ENCODE peak calls at places on chromosomes 1 and 21, in nine cellular contexts. Q is dorsolateral prefrontal cortex; M is H7; N is stomach; B is pancreas; I is CD4-positive, alpha-beta T cell; V is adipocyte; O is lung; Y is NT2/D1. E is an unnamed sample.
A peak's percentile ranks its signal among the peaks of the same experiment; 100 is the strongest.

GRCh38 chr21:38261851-38262250 is 5.1 kb downstream of the KCNJ15 start:
- DNase-seq in Q (no peak), M (no peak), N (no peak), B (no peak), I (no peak), V (peak; percentile 37), O (no peak), Y (no peak), E (no peak)

GRCh38 chr1:20486457-20487235 is 636 bp upstream of the CAMK2N1 start:
- DNase-seq in Q (peak; percentile 93), M (peak; percentile 95), N (peak; percentile 53), B (peak; percentile 52), I (no peak), V (peak; percentile 86), O (no peak), Y (no peak), E (no peak)

GRCh38 chr1:86704972-86705632 is 726 bp downstream of the SH3GLB1 start:
- DNase-seq in Q (peak; percentile 58), M (peak; percentile 71), N (peak; percentile 49), B (no peak), I (peak; percentile 6), V (peak; percentile 78), O (peak; percentile 63), Y (peak; percentile 30), E (peak; percentile 42)

GRCh38 chr1:7561936-7562728 is 209.0 kb upstream of the VAMP3 start:
- DNase-seq in Q (no peak), M (no peak), N (no peak), B (no peak), I (no peak), V (no peak), O (no peak), Y (no peak), E (no peak)

GRCh38 chr1:225660544-225660946 is 7.6 kb upstream of the ENAH start:
- DNase-seq in Q (no peak), M (no peak), N (no peak), B (no peak), I (no peak), V (no peak), O (no peak), Y (no peak), E (no peak)

GRCh38 chr1:201103666-201104065 is 8.6 kb downstream of the CACNA1S start:
- DNase-seq in Q (no peak), M (no peak), N (no peak), B (no peak), I (no peak), V (no peak), O (no peak), Y (no peak), E (no peak)

GRCh38 chr1:212902054-212902453 is 44.0 kb downstream of the FLVCR1 start:
- DNase-seq in Q (no peak), M (no peak), N (no peak), B (no peak), I (no peak), V (no peak), O (no peak), Y (no peak), E (no peak)

GRCh38 chr1:72482736-72483413 is 200.5 kb upstream of the NEGR1 start:
- DNase-seq in Q (no peak), M (no peak), N (no peak), B (no peak), I (no peak), V (no peak), O (no peak), Y (no peak), E (no peak)

GRCh38 chr1:41659159-41659495 is 174.6 kb upstream of the EDN2 start:
- DNase-seq in Q (no peak), M (no peak), N (no peak), B (no peak), I (no peak), V (no peak), O (no peak), Y (no peak), E (no peak)

GRCh38 chr1:41659903-41660302 is 175.4 kb upstream of the EDN2 start:
- DNase-seq in Q (no peak), M (no peak), N (no peak), B (no peak), I (no peak), V (no peak), O (no peak), Y (no peak), E (no peak)

GRCh38 chr1:41657101-41657500 is 172.6 kb upstream of the EDN2 start:
- DNase-seq in Q (peak; percentile 16), M (no peak), N (no peak), B (no peak), I (no peak), V (no peak), O (no peak), Y (no peak), E (no peak)

GRCh38 chr1:41657679-41658078 is 173.2 kb upstream of the EDN2 start:
- DNase-seq in Q (peak; percentile 34), M (no peak), N (no peak), B (no peak), I (no peak), V (no peak), O (no peak), Y (no peak), E (no peak)

DNA sequence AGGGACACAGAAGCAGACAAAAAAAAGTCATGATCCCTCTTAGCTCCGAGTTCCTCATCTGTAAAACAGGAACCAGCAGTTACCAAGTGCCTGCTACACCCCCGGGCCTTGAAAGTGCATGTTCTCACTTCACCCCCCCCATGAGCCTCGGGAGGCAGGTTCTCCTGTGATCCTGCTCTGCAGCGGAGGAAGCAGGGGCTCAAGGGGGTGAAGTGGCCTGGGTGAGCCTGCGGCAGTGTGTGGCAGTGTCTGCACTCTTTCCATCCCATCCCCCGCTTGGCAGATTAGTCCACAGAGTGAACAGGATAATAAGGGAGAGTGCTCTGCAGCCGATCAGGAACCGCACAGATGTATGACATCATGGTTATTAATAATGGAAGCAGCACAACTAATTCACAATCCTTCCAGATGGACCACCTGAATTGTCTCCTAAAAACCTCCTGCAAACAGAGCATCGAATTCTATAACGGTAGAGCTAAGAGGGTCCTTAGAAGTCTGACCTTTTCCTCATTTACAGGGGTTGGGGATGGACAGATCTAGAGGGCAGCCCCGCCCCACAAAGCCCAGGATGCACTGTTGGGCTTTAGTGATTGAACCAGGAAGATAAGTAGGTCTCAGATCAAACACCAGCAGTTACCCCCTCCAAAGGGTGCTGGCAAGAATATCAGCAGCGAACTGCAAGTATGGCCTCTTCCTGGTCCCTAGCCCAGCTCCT is 174.1 kb upstream of the EDN2 start:
- DNase-seq in Q (peak; percentile 42), M (no peak), N (no peak), B (no peak), I (no peak), V (no peak), O (no peak), Y (no peak), E (no peak)
- H3K27me3 ChIP-seq in Q (no peaks in the 10 kb centered on the region), M (peaks cover 25% of the 10 kb centered on the region), N (no peaks in the 10 kb centered on the region), B (no peaks in the 10 kb centered on the region), I (no peaks in the 10 kb centered on the region), V (no peaks in the 10 kb centered on the region), O (no peaks in the 10 kb centered on the region), Y (peaks cover 24% of the 10 kb centered on the region), E (no peaks in the 10 kb centered on the region)

GRCh38 chr1:9182784-9183257 is 51.8 kb upstream of the H6PD start:
- DNase-seq in Q (no peak), M (peak; percentile 82), N (no peak), B (no peak), I (no peak), V (peak; percentile 54), O (no peak), Y (no peak), E (no peak)

GRCh38 chr1:9181176-9181906 is 52.4 kb upstream of the GPR157 start:
- DNase-seq in Q (peak; percentile 65), M (peak; percentile 95), N (peak; percentile 74), B (peak; percentile 65), I (peak; percentile 68), V (peak; percentile 89), O (peak; percentile 73), Y (no peak), E (peak; percentile 60)

GRCh38 chr1:9181990-9182783 is 52.4 kb upstream of the H6PD start:
- DNase-seq in Q (no peak), M (peak; percentile 81), N (peak; percentile 65), B (peak; percentile 41), I (no peak), V (peak; percentile 75), O (peak; percentile 36), Y (no peak), E (no peak)

GRCh38 chr1:9179450-9179849 is 50.5 kb upstream of the GPR157 start:
- DNase-seq in Q (no peak), M (no peak), N (no peak), B (no peak), I (no peak), V (no peak), O (no peak), Y (no peak), E (no peak)

DNA sequence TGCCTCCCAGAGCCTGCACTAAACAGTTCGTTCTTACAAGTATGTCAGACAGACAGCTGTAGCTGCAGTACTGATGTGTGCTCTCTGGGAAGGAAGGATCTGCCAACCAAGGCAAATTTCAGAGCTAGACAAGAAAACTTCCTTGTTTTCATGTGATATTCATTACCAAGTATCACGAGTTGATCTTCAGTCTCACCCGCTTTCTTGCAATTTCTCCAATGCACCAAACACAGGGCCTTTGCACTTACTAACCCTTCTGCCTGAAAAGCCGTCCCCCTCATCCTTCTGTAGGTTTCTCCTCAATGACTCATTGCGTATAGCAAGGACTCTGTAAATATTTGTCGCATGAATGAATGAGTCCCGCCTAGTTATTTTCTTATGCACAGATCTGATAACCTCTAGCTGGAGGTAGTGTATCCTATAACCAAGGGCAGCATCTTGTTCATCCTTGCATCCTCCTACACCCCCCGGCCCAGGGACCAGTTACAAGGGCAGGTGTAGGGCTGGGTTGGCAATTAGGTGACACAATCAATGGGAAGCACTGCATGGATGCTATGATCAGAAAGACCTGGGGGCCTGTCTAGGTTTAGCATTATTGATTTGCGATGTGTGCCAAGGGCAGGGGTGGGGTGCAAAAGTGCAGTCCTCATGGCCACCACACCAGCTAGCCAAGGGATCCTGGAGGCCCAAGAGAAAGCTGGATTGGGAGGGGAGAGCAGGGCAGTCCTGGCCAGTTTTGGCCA is 51.3 kb upstream of the GPR157 start:
- DNase-seq in Q (no peak), M (no peak), N (no peak), B (no peak), I (no peak), V (peak; percentile 31), O (no peak), Y (no peak), E (no peak)
- H3K27me3 ChIP-seq in Q (no peaks in the 10 kb centered on the region), M (peaks cover 28% of the 10 kb centered on the region), N (no peaks in the 10 kb centered on the region), B (no peaks in the 10 kb centered on the region), I (peaks cover 27% of the 10 kb centered on the region), V (no peaks in the 10 kb centered on the region), O (no peaks in the 10 kb centered on the region), Y (peaks cover 24% of the 10 kb centered on the region), E (peaks cover 13% of the 10 kb centered on the region)

GRCh38 chr1:43545321-43545685 is 14.6 kb downstream of the PTPRF start:
- DNase-seq in Q (no peak), M (no peak), N (no peak), B (no peak), I (no peak), V (no peak), O (no peak), Y (no peak), E (no peak)
- H3K27me3 ChIP-seq in Q (no peaks in the 10 kb centered on the region), M (no peaks in the 10 kb centered on the region), N (no peaks in the 10 kb centered on the region), B (no peaks in the 10 kb centered on the region), I (no peaks in the 10 kb centered on the region), V (no peaks in the 10 kb centered on the region), O (no peaks in the 10 kb centered on the region), Y (no peaks in the 10 kb centered on the region), E (no peaks in the 10 kb centered on the region)

DNA sequence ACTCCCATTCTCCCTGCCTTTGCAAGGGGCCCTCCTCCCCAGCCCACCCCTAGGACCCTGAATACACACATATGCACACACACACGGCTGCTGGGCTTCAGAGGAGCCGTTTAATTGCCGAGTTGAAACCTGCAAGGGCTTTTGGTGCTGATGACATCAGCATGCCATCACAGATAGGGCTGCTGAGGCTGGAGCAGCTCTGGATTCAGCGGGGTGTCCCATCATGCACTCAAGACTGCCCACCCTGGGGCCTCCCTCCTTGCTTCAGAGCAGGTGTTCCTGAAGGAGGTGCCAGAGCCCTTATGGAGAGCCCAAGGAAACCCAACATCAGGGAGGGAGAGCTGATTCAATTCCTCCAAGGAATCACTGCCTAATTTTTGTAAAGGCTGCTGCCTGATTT is 5.7 kb downstream of the SYT2 start:
- DNase-seq in Q (no peak), M (peak; percentile 36), N (no peak), B (no peak), I (no peak), V (no peak), O (no peak), Y (no peak), E (no peak)
- H3K27me3 ChIP-seq in Q (peaks cover 12% of the 10 kb centered on the region), M (peaks cover 13% of the 10 kb centered on the region), N (peaks cover 11% of the 10 kb centered on the region), B (no peaks in the 10 kb centered on the region), I (peaks cover 43% of the 10 kb centered on the region), V (peaks cover 93% of the 10 kb centered on the region), O (peaks cover 11% of the 10 kb centered on the region), Y (peaks cover 14% of the 10 kb centered on the region), E (peaks cover 29% of the 10 kb centered on the region)

E was measured in CD8-positive, alpha-beta memory T cell.